ENCODE peak calls at places on chromosome 3, in four cellular contexts. D, Q, V and E are unnamed samples. For H4K20me1 and H3K4me1, the result is how much of the 10 kb centered on the place peaks cover.

GRCh38 chr3:186097663-186098451 is 11.0 kb downstream of the ETV5 start:
- DNase-seq in D (no peak), V (peak), Q (peak), E (peak)

GRCh38 chr3:150748648-150749047 is 14.3 kb downstream of the SIAH2 start:
- DNase-seq in V (no peak), D (no peak), Q (no peak), E (no peak)

GRCh38 chr3:44862221-44862637 is 517 bp downstream of the TMEM42 start:
- DNase-seq in Q (peak), D (no peak), V (no peak), E (peak)

GRCh38 chr3:30266536-30266935 is 339.9 kb upstream of the TGFBR2 start:
- DNase-seq in V (no peak), D (no peak), Q (no peak), E (no peak)

GRCh38 chr3:10702961-10703740 is 112.9 kb upstream of the SLC6A11 start:
- DNase-seq in Q (no peak), D (no peak), V (peak), E (peak)

GRCh38 chr3:66938338-66938963 is 59.7 kb upstream of the KBTBD8 start:
- DNase-seq in D (peak), V (peak), Q (peak), E (peak)

GRCh38 chr3:94249491-94250079 is 186.7 kb downstream of the NSUN3 start:
- DNase-seq in V (peak), D (peak), Q (peak), E (peak)

GRCh38 chr3:175149675-175150074 is 290.5 kb downstream of the NAALADL2 start:
- DNase-seq in Q (peak), D (peak), V (no peak), E (no peak)

GRCh38 chr3:104764499-104764898 is 602.2 kb upstream of the ALCAM start:
- DNase-seq in Q (no peak), V (no peak), D (no peak), E (no peak)

GRCh38 chr3:169264711-169265110 is 398.8 kb downstream of the MECOM start:
- DNase-seq in D (no peak), Q (no peak), V (no peak), E (no peak)

GRCh38 chr3:41418961-41419691 is 219.8 kb downstream of the CTNNB1 start:
- DNase-seq in D (no peak), V (no peak), Q (peak), E (peak)

GRCh38 chr3:51380601-51381332 is 4.3 kb upstream of the MANF start:
- DNase-seq in Q (no peak), D (no peak), V (no peak), E (no peak)

GRCh38 chr3:53534996-53535395 is 40.6 kb downstream of the CACNA1D start:
- DNase-seq in D (no peak), V (no peak), Q (no peak), E (no peak)

GRCh38 chr3:10583798-10584708 is 78.7 kb upstream of the ATP2B2 start:
- DNase-seq in V (no peak), D (no peak), Q (no peak), E (no peak)

GRCh38 chr3:51386852-51387229 is 1.8 kb downstream of the MANF start:
- DNase-seq in V (no peak), D (no peak), Q (no peak), E (no peak)

GRCh38 chr3:43239755-43240154 is 46.6 kb upstream of the SNRK start:
- DNase-seq in V (no peak), D (no peak), Q (no peak), E (no peak)

GRCh38 chr3:138186216-138186615 is 885 bp upstream of the ARMC8 start:
- DNase-seq in D (no peak), Q (no peak), V (no peak), E (peak)

GRCh38 chr3:71029770-71030169 is 553.8 kb downstream of the FOXP1 start:
- DNase-seq in D (no peak), V (no peak), Q (no peak), E (no peak)
- H4K20me1 ChIP-seq in D (under half), V (under half), Q (under half), E (under half)

DNA sequence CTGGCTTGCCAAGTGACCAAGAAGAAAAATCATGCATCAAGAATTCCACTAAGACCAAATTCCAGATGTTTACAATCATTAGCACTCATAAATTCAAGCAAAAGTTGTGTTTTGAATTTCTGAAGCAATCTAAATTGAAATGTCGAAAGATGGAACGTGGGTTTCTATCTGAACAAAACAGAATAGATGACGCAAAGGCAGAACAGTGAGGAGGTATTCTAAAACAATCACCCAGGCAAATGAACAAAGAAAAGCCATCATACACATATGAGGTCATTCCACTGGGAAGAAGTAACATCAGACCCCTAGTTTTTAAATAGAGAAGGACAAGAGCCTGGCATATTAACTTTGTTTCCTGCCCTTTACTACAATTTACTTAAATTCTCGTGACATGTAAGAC is 58.0 kb downstream of the MCF2L2 start:
- DNase-seq in V (no peak), D (no peak), Q (no peak), E (no peak)
- TF ChIP-seq JUNB in V (no peak), D (no peak), Q (no peak), E (no peak)

GRCh38 chr3:124299831-124300230 is 307.9 kb upstream of the ROPN1 start:
- DNase-seq in V (no peak), Q (no peak), D (no peak), E (no peak)
- H3K4me1 ChIP-seq in V (under half), Q (under half), D (under half), E (under half)

GRCh38 chr3:115420086-115420485 is 203.2 kb upstream of the GAP43 start:
- DNase-seq in Q (no peak), V (no peak), D (no peak), E (no peak)

GRCh38 chr3:115415246-115415645 is 208.1 kb upstream of the GAP43 start:
- DNase-seq in V (no peak), D (no peak), Q (no peak), E (no peak)

GRCh38 chr3:115423170-115423569 is 200.1 kb upstream of the GAP43 start:
- DNase-seq in D (no peak), Q (no peak), V (no peak), E (no peak)

DNA sequence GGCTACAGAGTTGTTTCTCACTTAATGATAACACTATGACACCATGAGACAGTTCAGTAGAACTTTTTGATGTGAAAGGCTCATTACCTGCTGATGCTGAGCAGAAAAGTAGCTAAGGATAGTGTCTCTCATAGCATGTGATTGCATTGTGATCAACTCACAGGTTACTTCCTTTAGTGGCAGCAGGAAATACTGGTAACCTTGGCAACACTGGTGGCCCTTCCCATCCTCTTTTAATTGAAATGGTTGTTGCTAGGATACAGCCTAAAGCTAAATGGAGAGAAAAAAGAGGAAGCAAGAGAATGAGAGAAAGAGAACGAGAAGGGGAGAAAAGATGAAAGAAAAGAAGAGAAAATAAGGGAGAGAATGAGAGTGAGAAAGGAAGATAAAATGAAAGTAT is 204.7 kb upstream of the GAP43 start:
- DNase-seq in V (no peak), Q (no peak), D (no peak), E (peak)
- H4K20me1 ChIP-seq in V (under half), Q (under half), D (under half), E (under half)

DNA sequence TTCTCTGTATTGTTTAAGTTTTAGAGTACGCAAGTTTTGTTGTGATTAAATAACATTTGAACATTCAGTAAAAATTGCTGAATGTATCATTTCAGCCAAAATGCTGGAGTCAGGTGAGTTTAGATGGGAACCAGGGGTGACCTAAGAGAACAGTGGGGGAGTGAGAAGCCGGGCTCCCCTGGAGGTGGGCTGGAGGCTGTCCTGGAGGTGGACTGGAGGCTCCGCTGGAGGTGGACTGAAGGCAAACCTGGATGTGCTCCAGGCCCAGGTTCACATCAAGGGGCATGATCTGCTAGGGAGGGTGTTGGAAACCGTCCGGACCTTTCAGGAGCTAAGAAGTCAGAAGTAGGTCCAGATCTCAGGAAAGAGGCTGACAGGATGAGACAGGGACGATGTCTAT is 23.7 kb downstream of the DNAJB8 start:
- DNase-seq in V (no peak), D (no peak), Q (no peak), E (no peak)
- TF ChIP-seq JUNB in V (no peak), D (no peak), Q (no peak), E (no peak)